ENCODE peak calls at places on chromosomes 16 and 17, in four cellular contexts. U is stimulated activated CD8-positive, alpha-beta memory T cell treated with anti-CD3 and anti-CD28 coated beads, Interleukin-15, amount 100 ng/mL, for 1 hour; F is ACHN; S is iris pigment epithelial cell. T is an unnamed sample.
A peak's percentile ranks its signal among the peaks of the same experiment; 100 is the strongest.

GRCh38 chr17:48812001-48812400 is 5.0 kb downstream of the TTLL6 start:
- DNase-seq in U (no peak), F (no peak), S (no peak), T (no peak)

GRCh38 chr17:74118504-74118903 is 85.0 kb upstream of the RPL38 start:
- DNase-seq in U (no peak), F (no peak), S (no peak), T (no peak)

GRCh38 chr16:75244225-75244792 is 7.1 kb downstream of the BCAR1 start:
- DNase-seq in U (no peak), F (peak; percentile 62), S (no peak), T (no peak)

GRCh38 chr16:61858996-61859395 is 177.2 kb downstream of the CDH8 start:
- DNase-seq in U (no peak), F (peak; percentile 61), S (peak; percentile 17), T (no peak)

GRCh38 chr17:48576479-48577309 is 1.5 kb downstream of the HOXB4 start:
- DNase-seq in U (no peak), F (peak; percentile 68), S (peak; percentile 27), T (no peak)

GRCh38 chr16:85998868-85999729 is 100.1 kb downstream of the IRF8 start:
- DNase-seq in U (no peak), F (no peak), S (peak; percentile 15), T (no peak)

GRCh38 chr17:41962111-41962510 is 4.5 kb upstream of the CNP start:
- DNase-seq in U (no peak), F (no peak), S (no peak), T (no peak)

GRCh38 chr17:75807861-75808260 is 23.3 kb downstream of the UNK start:
- DNase-seq in U (no peak), F (no peak), S (no peak), T (no peak)